ENCODE peak calls at places on chromosomes 3 and 15, in eight cellular contexts. B, D, R, V, K, I, F and X are unnamed samples. For H3K27me3, the result is how much of the 10 kb centered on the place peaks cover.

GRCh38 chr3:108102420-108103039 is 11.7 kb upstream of the CD47 start:
- DNase-seq in B (no peak), D (no peak), R (no peak), V (no peak), K (no peak), I (no peak), F (no peak), X (no peak)

GRCh38 chr3:134917631-134918030 is 122.6 kb downstream of the EPHB1 start:
- DNase-seq in B (no peak), D (no peak), R (no peak), V (no peak), K (no peak), I (no peak), F (no peak), X (no peak)

GRCh38 chr3:124410471-124410870 is 319.8 kb upstream of the UMPS start:
- DNase-seq in B (peak), D (no peak), R (no peak), V (no peak), K (peak), I (no peak), F (no peak), X (no peak)

GRCh38 chr15:31352911-31353811 is 26.5 kb downstream of the KLF13 start:
- DNase-seq in B (peak), D (peak), R (no peak), V (no peak), K (peak), I (peak), F (peak), X (peak)

GRCh38 chr15:50484781-50485180 is 60.6 kb downstream of the USP8 start:
- DNase-seq in B (no peak), D (no peak), R (no peak), V (no peak), K (no peak), I (no peak), F (no peak), X (no peak)

GRCh38 chr3:153458881-153459280 is 296.9 kb downstream of the RAP2B start:
- DNase-seq in B (no peak), D (no peak), R (no peak), V (no peak), K (no peak), I (no peak), F (no peak), X (no peak)

GRCh38 chr3:178496911-178497310 is 39.3 kb upstream of the KCNMB2 start:
- DNase-seq in B (no peak), D (no peak), R (no peak), V (no peak), K (no peak), I (no peak), F (no peak), X (no peak)

GRCh38 chr15:95669146-95669922 is 661.2 kb upstream of the NR2F2 start:
- DNase-seq in B (no peak), D (no peak), R (no peak), V (no peak), K (no peak), I (no peak), F (peak), X (no peak)

GRCh38 chr3:186049001-186049400 is 59.9 kb downstream of the ETV5 start:
- DNase-seq in B (no peak), D (no peak), R (no peak), V (no peak), K (no peak), I (no peak), F (no peak), X (no peak)

GRCh38 chr3:101813817-101814440 is 34.9 kb downstream of the NXPE3 start:
- DNase-seq in B (no peak), D (no peak), R (no peak), V (no peak), K (peak), I (no peak), F (peak), X (no peak)

GRCh38 chr3:115901008-115901407 is 277.7 kb downstream of the GAP43 start:
- DNase-seq in B (no peak), D (no peak), R (no peak), V (no peak), K (no peak), I (no peak), F (no peak), X (no peak)

GRCh38 chr15:38853608-38854007 is 289.0 kb upstream of the RASGRP1 start:
- DNase-seq in B (no peak), D (no peak), R (no peak), V (peak), K (peak), I (no peak), F (peak), X (no peak)

GRCh38 chr15:65954289-65954741 is 85.0 kb downstream of the RAB11A start:
- DNase-seq in B (peak), D (no peak), R (no peak), V (no peak), K (peak), I (no peak), F (peak), X (no peak)

GRCh38 chr3:55500555-55501340 is 13.6 kb upstream of the WNT5A start:
- DNase-seq in B (peak), D (no peak), R (no peak), V (no peak), K (peak), I (no peak), F (peak), X (no peak)

GRCh38 chr3:195583831-195584542 is at the start of gene APOD:
- DNase-seq in B (peak), D (no peak), R (peak), V (no peak), K (peak), I (no peak), F (peak), X (peak)

GRCh38 chr3:183172051-183172639 is 9.6 kb upstream of the LAMP3 start:
- DNase-seq in B (no peak), D (no peak), R (no peak), V (no peak), K (no peak), I (no peak), F (no peak), X (no peak)
- H3K27me3 ChIP-seq in B (under half), D (under half), R (under half), V (under half), K (under half), I (under half), F (under half), X (under half)

GRCh38 chr3:82509106-82509842 is 747.8 kb upstream of the GBE1 start:
- DNase-seq in B (no peak), D (no peak), R (no peak), V (no peak), K (no peak), I (no peak), F (no peak), X (no peak)

GRCh38 chr3:82509951-82510603 is 748.6 kb upstream of the GBE1 start:
- DNase-seq in B (peak), D (no peak), R (no peak), V (no peak), K (no peak), I (no peak), F (no peak), X (no peak)

GRCh38 chr3:82505079-82505756 is 743.8 kb upstream of the GBE1 start:
- DNase-seq in B (no peak), D (no peak), R (no peak), V (no peak), K (no peak), I (no peak), F (no peak), X (no peak)

DNA sequence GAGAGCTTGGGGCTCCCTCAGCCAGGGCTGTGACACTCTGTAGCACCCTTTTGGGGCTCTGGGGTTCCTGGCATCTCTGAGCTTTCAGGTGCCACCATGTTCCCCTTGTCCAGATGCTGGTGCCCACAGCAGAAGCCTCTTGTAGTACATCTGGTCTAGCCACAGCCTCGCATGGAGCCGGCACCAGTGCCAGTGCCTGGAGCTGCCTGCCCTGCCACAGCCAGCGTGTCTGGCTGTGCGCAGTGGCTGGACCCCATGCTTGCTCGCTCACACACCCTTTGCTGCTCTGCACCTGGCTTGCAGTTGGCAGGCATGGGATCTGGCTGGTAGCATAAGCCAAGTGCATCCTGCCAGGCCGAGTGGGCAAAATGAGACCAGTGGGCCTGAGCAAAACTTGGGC is 744.8 kb upstream of the GBE1 start:
- DNase-seq in B (no peak), D (no peak), R (no peak), V (no peak), K (no peak), I (no peak), F (no peak), X (no peak)
- H3K27me3 ChIP-seq in B (under half), D (under half), R (under half), V (under half), K (under half), I (under half), F (under half), X (under half)

GRCh38 chr15:59828871-59829270 is 139.8 kb upstream of the BNIP2 start:
- DNase-seq in B (no peak), D (no peak), R (no peak), V (no peak), K (no peak), I (no peak), F (no peak), X (no peak)
- H3K27me3 ChIP-seq in B (under half), D (under half), R (under half), V (under half), K (under half), I (under half), F (under half), X (under half)

GRCh38 chr3:131729561-131729960 is 226.8 kb upstream of the MRPL3 start:
- DNase-seq in B (no peak), D (no peak), R (no peak), V (no peak), K (no peak), I (no peak), F (peak), X (no peak)

GRCh38 chr3:131731709-131732108 is 228.9 kb upstream of the MRPL3 start:
- DNase-seq in B (no peak), D (no peak), R (no peak), V (no peak), K (no peak), I (no peak), F (no peak), X (no peak)

GRCh38 chr3:131725414-131725813 is 222.6 kb upstream of the MRPL3 start:
- DNase-seq in B (no peak), D (no peak), R (no peak), V (no peak), K (no peak), I (no peak), F (no peak), X (no peak)

GRCh38 chr3:131730581-131730980 is 227.8 kb upstream of the MRPL3 start:
- DNase-seq in B (no peak), D (no peak), R (no peak), V (no peak), K (no peak), I (no peak), F (peak), X (no peak)

DNA sequence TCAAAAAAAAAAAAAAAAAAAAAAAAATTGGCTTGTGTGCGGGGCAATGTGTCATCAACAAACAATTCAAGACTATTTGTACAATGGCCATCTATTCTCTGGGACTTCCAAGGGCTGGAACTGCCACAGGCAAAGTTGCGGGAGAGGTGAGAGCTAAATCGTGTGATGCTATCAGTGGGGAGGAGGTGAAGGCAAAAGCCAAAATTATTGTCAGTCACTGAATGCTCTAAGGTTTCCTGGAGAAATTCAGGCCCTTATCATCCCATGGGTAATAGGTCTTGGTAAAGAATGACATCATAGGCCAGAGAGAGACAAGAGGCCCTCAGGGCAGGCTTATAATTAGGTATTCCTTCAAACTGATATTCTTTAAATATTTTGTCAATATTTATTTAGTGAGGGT is 226.1 kb upstream of the MRPL3 start:
- DNase-seq in B (peak), D (no peak), R (no peak), V (no peak), K (no peak), I (no peak), F (no peak), X (no peak)
- H3K27me3 ChIP-seq in B (under half), D (under half), R (under half), V (under half), K (under half), I (under half), F (under half), X (under half)